ENCODE peak calls at places on chromosomes 1 and 21, in five cellular contexts. G is heart left ventricle, D is body of pancreas, V is A549, C is spleen. Z is an unnamed sample.

GRCh38 chr1:9874412-9874811 is 35.7 kb downstream of the CTNNBIP1 start:
- DNase-seq in G (no peak), V (no peak), C (no peak), D (no peak), Z (no peak)

GRCh38 chr21:28447453-28447852 is 545.2 kb downstream of the LTN1 start:
- DNase-seq in D (no peak), V (no peak), C (no peak), G (no peak), Z (no peak)

GRCh38 chr21:25582888-25583287 is 24.4 kb downstream of the MRPL39 start:
- DNase-seq in G (no peak), D (no peak), V (no peak), C (no peak), Z (no peak)

GRCh38 chr1:15724949-15725880 is 10.8 kb upstream of the SLC25A34 start:
- DNase-seq in G (no peak), D (no peak), V (no peak), C (no peak), Z (no peak)

GRCh38 chr21:30072496-30072895 is 94.1 kb downstream of the CLDN17 start:
- DNase-seq in C (no peak), D (peak), V (no peak), G (no peak), Z (no peak)

GRCh38 chr1:108199781-108200626 is at the start of gene SLC25A24:
- DNase-seq in C (peak), V (peak), G (peak), D (peak), Z (peak)

GRCh38 chr1:7335224-7335879 is 435.7 kb upstream of the VAMP3 start:
- DNase-seq in V (peak), C (no peak), G (no peak), D (no peak), Z (no peak)

GRCh38 chr1:205285391-205286101 is 36.0 kb downstream of the NUAK2 start:
- DNase-seq in D (no peak), C (peak), G (no peak), V (no peak), Z (no peak)

GRCh38 chr1:17630048-17630830 is 90.7 kb downstream of the ARHGEF10L start:
- DNase-seq in D (peak), G (peak), V (no peak), C (no peak), Z (peak)

GRCh38 chr1:88061106-88061829 is 622.8 kb upstream of the PKN2 start:
- DNase-seq in C (no peak), V (peak), G (no peak), D (peak), Z (peak)

GRCh38 chr1:145967288-145967687 is 2.8 kb downstream of the POLR3GL start:
- DNase-seq in V (no peak), C (no peak), D (no peak), G (no peak), Z (no peak)

GRCh38 chr1:145962157-145963102 is 1.9 kb downstream of the ANKRD34A start:
- DNase-seq in G (peak), D (no peak), C (peak), V (no peak), Z (no peak)

GRCh38 chr1:145963218-145964019 is 956 bp downstream of the ANKRD34A start:
- DNase-seq in V (no peak), C (no peak), D (no peak), G (no peak), Z (no peak)

GRCh38 chr1:145965119-145965744 is 742 bp downstream of the POLR3GL start:
- DNase-seq in V (no peak), G (no peak), D (no peak), C (no peak), Z (no peak)

GRCh38 chr1:145964328-145965118 is at the start of the genes ANKRD34A and POLR3GL:
- DNase-seq in G (peak), D (peak), C (peak), V (peak), Z (peak)
- TF ChIP-seq POLR2A in G (peak), D (peak), C (peak), V (peak), Z (peak)

GRCh38 chr1:234609528-234610042 is 393 bp downstream of the IRF2BP2 start:
- DNase-seq in C (peak), D (no peak), V (no peak), G (no peak), Z (no peak)

GRCh38 chr1:234611799-234612351 is 1.9 kb upstream of the IRF2BP2 start:
- DNase-seq in D (peak), V (no peak), C (peak), G (peak), Z (no peak)

GRCh38 chr1:234610061-234610581 is at the start of gene IRF2BP2:
- DNase-seq in V (peak), C (peak), G (peak), D (peak), Z (peak)

GRCh38 chr1:234611153-234611798 is 1.3 kb upstream of the IRF2BP2 start:
- DNase-seq in D (peak), V (peak), C (no peak), G (no peak), Z (peak)

DNA sequence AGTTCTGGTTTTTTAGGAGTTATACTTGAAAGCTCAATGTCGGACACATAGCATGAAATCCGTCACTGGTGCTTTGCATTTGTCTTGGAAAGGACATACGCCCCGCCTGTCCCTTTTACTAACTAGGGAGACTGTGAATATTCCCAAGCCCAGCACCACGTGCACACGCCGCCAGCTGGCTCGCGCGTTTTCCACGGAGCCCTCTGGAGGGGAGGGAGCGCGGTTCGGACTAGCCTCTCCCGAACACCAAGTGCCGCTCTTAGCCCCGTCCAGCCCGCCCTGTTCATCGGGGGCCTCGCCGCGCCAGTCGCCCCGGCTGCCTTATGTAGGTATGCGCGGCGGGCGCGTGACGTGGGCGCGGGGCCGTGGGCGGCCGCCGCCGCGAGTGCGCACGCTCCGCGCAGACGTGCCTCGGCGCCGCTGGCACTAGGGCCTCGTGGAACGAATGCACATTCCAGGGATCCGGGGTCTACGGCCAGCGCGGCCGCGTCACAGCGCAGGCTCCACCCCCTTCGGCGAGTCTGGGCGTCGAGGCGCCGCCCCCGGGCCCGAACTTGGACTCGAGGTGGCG is 689 bp upstream of the IRF2BP2 start:
- DNase-seq in D (peak), V (peak), C (peak), G (peak), Z (peak)
- TF ChIP-seq CTCF in D (no peak), V (no peak), C (no peak), G (no peak), Z (no peak)

DNA sequence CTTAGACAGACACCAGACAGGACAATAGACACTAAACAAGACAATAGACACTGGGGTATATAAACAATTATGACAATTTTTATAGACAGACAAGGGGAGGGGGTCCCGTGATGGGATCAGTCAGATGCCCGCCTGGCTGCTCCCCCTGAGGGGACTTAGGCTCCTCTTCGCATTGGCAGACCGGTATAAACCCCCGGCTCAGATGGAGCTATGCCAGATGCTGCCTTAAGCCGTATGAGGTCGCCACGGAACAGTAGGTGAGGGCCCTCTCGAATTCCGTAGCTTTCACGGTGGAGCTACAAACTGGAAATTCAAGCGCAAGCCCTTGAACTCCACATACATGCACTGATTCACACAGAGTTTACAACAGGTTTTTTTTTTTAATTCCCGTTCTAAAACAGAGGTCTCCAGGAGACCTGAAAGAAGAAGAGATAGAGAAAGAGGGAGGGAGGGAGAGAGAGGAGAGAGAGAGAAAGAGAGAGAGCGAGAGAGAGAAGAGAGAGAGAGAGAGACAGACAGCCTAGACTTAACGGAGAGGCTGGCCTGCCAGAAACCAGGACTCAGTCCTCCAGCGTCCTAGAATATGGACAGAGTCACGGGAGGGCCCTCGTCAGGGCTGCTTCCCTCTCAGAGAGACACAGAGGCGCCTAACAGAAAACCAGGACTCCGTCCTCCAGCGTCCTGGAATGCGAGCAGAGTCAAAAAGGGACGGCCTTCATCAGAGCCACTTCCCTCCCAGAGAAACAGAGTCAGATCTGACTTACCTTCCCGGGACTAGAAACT is 24.4 kb upstream of the TMEM54 start:
- DNase-seq in G (no peak), V (no peak), C (no peak), D (no peak), Z (no peak)
- H3K4me3 ChIP-seq in G (peak), V (no peak), C (no peak), D (no peak), Z (no peak)

GRCh38 chr1:203325004-203325417 is 19.7 kb downstream of the BTG2 start:
- DNase-seq in V (no peak), D (peak), C (peak), G (no peak), Z (no peak)

GRCh38 chr1:203325418-203326091 is 20.2 kb downstream of the BTG2 start:
- DNase-seq in V (no peak), C (peak), G (peak), D (peak), Z (peak)

GRCh38 chr1:203328714-203329122 is 22.2 kb downstream of the FMOD start:
- DNase-seq in C (no peak), V (no peak), G (no peak), D (peak), Z (no peak)

GRCh38 chr1:203327684-203328457 is 22.6 kb downstream of the BTG2 start:
- DNase-seq in G (peak), V (peak), C (no peak), D (no peak), Z (peak)

GRCh38 chr1:203326830-203327683 is 21.7 kb downstream of the BTG2 start:
- DNase-seq in V (peak), D (peak), C (peak), G (peak), Z (peak)
- TF ChIP-seq POLR2A in V (peak), D (peak), C (peak), G (peak), Z (no peak)